ENCODE peak calls at places on chromosomes 13 and 19, in four cellular contexts. One of them, this sample, is unnamed.

GRCh38 chr19:9848761-9849160 is 13.6 kb downstream of the PIN1 start:
- DNase-seq in DND-41: no peak
- DNase-seq in choroid plexus epithelial cell: no peak
- DNase-seq in GM12865: no peak
- DNase-seq in this sample: no peak

GRCh38 chr19:30567535-30568232 is 195.5 kb downstream of the ZNF536 start:
- DNase-seq in DND-41: no peak
- DNase-seq in choroid plexus epithelial cell: no peak
- DNase-seq in GM12865: no peak
- DNase-seq in this sample: no peak

GRCh38 chr19:23415034-23415433 is 19.8 kb upstream of the ZNF91 start:
- DNase-seq in DND-41: no peak
- DNase-seq in choroid plexus epithelial cell: no peak
- DNase-seq in GM12865: no peak
- DNase-seq in this sample: no peak

GRCh38 chr13:41581884-41582547 is 124.7 kb downstream of the RGCC start:
- DNase-seq in DND-41: no peak
- DNase-seq in choroid plexus epithelial cell: peak
- DNase-seq in GM12865: no peak
- DNase-seq in this sample: no peak

GRCh38 chr19:17234911-17235617 is 9.0 kb downstream of the OCEL1 start:
- DNase-seq in DND-41: peak
- DNase-seq in choroid plexus epithelial cell: peak
- DNase-seq in GM12865: peak
- DNase-seq in this sample: peak

GRCh38 chr19:55526216-55527196 is 10.4 kb downstream of the SBK2 start:
- DNase-seq in DND-41: no peak
- DNase-seq in choroid plexus epithelial cell: peak
- DNase-seq in GM12865: no peak
- DNase-seq in this sample: peak

GRCh38 chr19:42926781-42927180 is 9.1 kb upstream of the PSG6 start:
- DNase-seq in DND-41: no peak
- DNase-seq in choroid plexus epithelial cell: no peak
- DNase-seq in GM12865: no peak
- DNase-seq in this sample: no peak

GRCh38 chr19:48461982-48462655 is 6.7 kb downstream of the KCNJ14 start:
- DNase-seq in DND-41: no peak
- DNase-seq in choroid plexus epithelial cell: no peak
- DNase-seq in GM12865: no peak
- DNase-seq in this sample: no peak

GRCh38 chr13:26784704-26785639 is 24.4 kb upstream of the GPR12 start:
- DNase-seq in DND-41: peak
- DNase-seq in choroid plexus epithelial cell: no peak
- DNase-seq in GM12865: peak
- DNase-seq in this sample: no peak

GRCh38 chr13:75857291-75857690 is 221.2 kb downstream of the LMO7 start:
- DNase-seq in DND-41: no peak
- DNase-seq in choroid plexus epithelial cell: no peak
- DNase-seq in GM12865: no peak
- DNase-seq in this sample: no peak

GRCh38 chr19:17303167-17303939 is at the start of gene ABHD8:
- DNase-seq in DND-41: peak
- DNase-seq in choroid plexus epithelial cell: peak
- DNase-seq in GM12865: peak
- DNase-seq in this sample: peak

GRCh38 chr13:91085127-91085526 is 262.4 kb upstream of the MIR17HG start:
- DNase-seq in DND-41: no peak
- DNase-seq in choroid plexus epithelial cell: no peak
- DNase-seq in GM12865: no peak
- DNase-seq in this sample: no peak

GRCh38 chr19:46637224-46637623 is 1.2 kb upstream of the GNG8 start:
- DNase-seq in DND-41: no peak
- DNase-seq in choroid plexus epithelial cell: no peak
- DNase-seq in GM12865: no peak
- DNase-seq in this sample: no peak

GRCh38 chr19:45630463-45630862 is 8.7 kb downstream of the EML2 start:
- DNase-seq in DND-41: no peak
- DNase-seq in choroid plexus epithelial cell: peak
- DNase-seq in GM12865: peak
- DNase-seq in this sample: no peak

GRCh38 chr13:101640797-101641400 is 188.4 kb downstream of the ITGBL1 start:
- DNase-seq in DND-41: no peak
- DNase-seq in choroid plexus epithelial cell: peak
- DNase-seq in GM12865: no peak
- DNase-seq in this sample: no peak

GRCh38 chr13:105817011-105817410 is 718.5 kb downstream of the EFNB2 start:
- DNase-seq in DND-41: no peak
- DNase-seq in choroid plexus epithelial cell: no peak
- DNase-seq in GM12865: no peak
- DNase-seq in this sample: no peak

GRCh38 chr19:31338069-31338767 is 11.0 kb downstream of the TSHZ3 start:
- DNase-seq in DND-41: peak
- DNase-seq in choroid plexus epithelial cell: peak
- DNase-seq in GM12865: no peak
- DNase-seq in this sample: no peak

GRCh38 chr19:1401138-1401888 is at the start of gene GAMT:
- DNase-seq in DND-41: peak
- DNase-seq in choroid plexus epithelial cell: no peak
- DNase-seq in GM12865: peak
- DNase-seq in this sample: no peak

GRCh38 chr13:74246398-74246975 is 112.3 kb upstream of the KLF12 start:
- DNase-seq in DND-41: no peak
- DNase-seq in choroid plexus epithelial cell: peak
- DNase-seq in GM12865: no peak
- DNase-seq in this sample: no peak

GRCh38 chr13:101530293-101530692 is 77.8 kb downstream of the ITGBL1 start:
- DNase-seq in DND-41: no peak
- DNase-seq in choroid plexus epithelial cell: peak
- DNase-seq in GM12865: no peak
- DNase-seq in this sample: no peak

GRCh38 chr19:3357362-3357730 is 9.0 kb upstream of the NFIC start:
- DNase-seq in DND-41: peak
- DNase-seq in choroid plexus epithelial cell: no peak
- DNase-seq in GM12865: peak
- DNase-seq in this sample: no peak

GRCh38 chr19:34254552-34255432 is at the start of gene GARRE1:
- DNase-seq in DND-41: peak
- DNase-seq in choroid plexus epithelial cell: peak
- DNase-seq in GM12865: peak
- DNase-seq in this sample: peak

GRCh38 chr13:44575741-44576395 is at the start of gene TSC22D1:
- DNase-seq in DND-41: peak
- DNase-seq in choroid plexus epithelial cell: peak
- DNase-seq in GM12865: peak
- DNase-seq in this sample: peak

GRCh38 chr13:42071667-42072419 is 23.4 kb downstream of the DGKH start:
- DNase-seq in DND-41: peak
- DNase-seq in choroid plexus epithelial cell: peak
- DNase-seq in GM12865: no peak
- DNase-seq in this sample: no peak

GRCh38 chr13:46894534-46894906 is 2.3 kb downstream of the HTR2A start:
- DNase-seq in DND-41: no peak
- DNase-seq in choroid plexus epithelial cell: no peak
- DNase-seq in GM12865: no peak
- DNase-seq in this sample: no peak

GRCh38 chr19:23547156-23547555 is 139.9 kb downstream of the ZNF675 start:
- DNase-seq in DND-41: no peak
- DNase-seq in choroid plexus epithelial cell: no peak
- DNase-seq in GM12865: no peak
- DNase-seq in this sample: no peak

GRCh38 chr13:38657191-38657590 is 29.7 kb upstream of the FREM2 start:
- DNase-seq in DND-41: no peak
- DNase-seq in choroid plexus epithelial cell: peak
- DNase-seq in GM12865: no peak
- DNase-seq in this sample: no peak

GRCh38 chr13:63351081-63351480 is 1935.4 kb upstream of the PCDH20 start:
- DNase-seq in DND-41: no peak
- DNase-seq in choroid plexus epithelial cell: peak
- DNase-seq in GM12865: no peak
- DNase-seq in this sample: no peak
- TF ChIP-seq CTCF in DND-41: no peak
- TF ChIP-seq CTCF in choroid plexus epithelial cell: no peak
- TF ChIP-seq CTCF in GM12865: no peak
- TF ChIP-seq CTCF in this sample: no peak

DNA sequence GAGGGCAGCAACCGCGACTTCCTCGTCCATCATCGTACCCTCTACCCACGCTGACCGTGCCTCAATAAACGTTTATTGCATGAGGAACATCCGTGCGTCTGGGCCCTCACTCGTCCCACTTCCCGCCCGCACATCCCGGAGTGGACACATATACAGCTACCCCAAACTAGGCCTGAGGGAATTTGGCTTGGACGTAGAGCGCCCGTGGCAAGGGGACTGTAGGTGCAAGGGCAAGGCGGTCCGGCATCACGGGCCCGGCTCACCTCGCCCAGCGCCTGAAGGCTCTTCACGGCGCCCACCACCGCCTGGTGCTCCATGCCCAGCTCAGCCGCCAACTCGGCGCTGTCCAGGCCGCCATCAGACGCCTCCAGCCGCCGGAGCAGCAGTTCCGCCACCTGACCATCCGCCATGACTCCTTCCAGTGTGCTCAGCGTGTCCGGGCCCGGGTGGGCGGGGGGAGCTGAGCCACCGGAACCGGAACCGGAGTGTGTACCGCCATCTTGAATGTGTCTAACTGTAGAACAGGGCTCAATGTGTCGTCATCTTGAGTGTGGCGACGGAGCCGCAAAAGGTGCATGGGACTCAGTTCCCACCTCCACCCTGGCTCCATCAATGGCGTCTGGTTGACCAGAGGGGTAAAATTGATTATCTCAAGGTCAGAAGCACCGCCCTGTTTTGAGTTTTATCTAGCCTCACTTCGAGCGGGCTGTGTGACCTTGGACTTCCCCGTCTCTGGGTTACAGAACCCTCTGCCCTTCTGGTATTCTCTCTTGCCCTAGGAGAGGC is at the start of gene FARSA:
- DNase-seq in DND-41: peak
- DNase-seq in choroid plexus epithelial cell: peak
- DNase-seq in GM12865: peak
- DNase-seq in this sample: peak
- TF ChIP-seq CTCF in DND-41: no peak
- TF ChIP-seq CTCF in choroid plexus epithelial cell: no peak
- TF ChIP-seq CTCF in GM12865: no peak
- TF ChIP-seq CTCF in this sample: no peak

DNA sequence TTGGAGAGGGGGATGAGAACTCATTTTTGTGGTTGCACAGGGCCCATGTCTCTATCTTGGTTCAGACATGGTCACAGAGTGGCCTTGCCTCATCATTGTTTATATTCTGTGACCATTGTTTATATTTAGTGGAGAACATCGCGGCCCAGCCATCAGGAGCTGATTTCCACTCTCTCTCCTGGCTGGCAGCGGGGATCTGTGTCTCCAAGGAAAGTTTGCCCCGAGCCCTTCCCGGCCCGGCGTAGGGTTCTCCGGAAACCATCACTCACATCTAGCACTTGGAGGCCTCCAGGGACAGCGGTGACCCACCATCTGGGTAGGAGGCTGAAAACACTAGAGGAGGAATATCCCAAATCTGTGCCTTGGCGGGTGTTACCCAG is 822 bp upstream of the ZNF358 start:
- DNase-seq in DND-41: no peak
- DNase-seq in choroid plexus epithelial cell: no peak
- DNase-seq in GM12865: no peak
- DNase-seq in this sample: no peak
- TF ChIP-seq CTCF in DND-41: no peak
- TF ChIP-seq CTCF in choroid plexus epithelial cell: no peak
- TF ChIP-seq CTCF in GM12865: no peak
- TF ChIP-seq CTCF in this sample: no peak

GRCh38 chr13:108218044-108218974 is at the start of gene ABHD13:
- DNase-seq in DND-41: peak
- DNase-seq in choroid plexus epithelial cell: peak
- DNase-seq in GM12865: peak
- DNase-seq in this sample: peak
- TF ChIP-seq CTCF in DND-41: peak
- TF ChIP-seq CTCF in choroid plexus epithelial cell: no peak
- TF ChIP-seq CTCF in GM12865: no peak
- TF ChIP-seq CTCF in this sample: no peak

GRCh38 chr19:10968527-10969081 is 7.8 kb downstream of the SMARCA4 start:
- DNase-seq in DND-41: peak
- DNase-seq in choroid plexus epithelial cell: no peak
- DNase-seq in GM12865: peak
- DNase-seq in this sample: no peak
- TF ChIP-seq CTCF in DND-41: no peak
- TF ChIP-seq CTCF in choroid plexus epithelial cell: no peak
- TF ChIP-seq CTCF in GM12865: no peak
- TF ChIP-seq CTCF in this sample: no peak

DNA sequence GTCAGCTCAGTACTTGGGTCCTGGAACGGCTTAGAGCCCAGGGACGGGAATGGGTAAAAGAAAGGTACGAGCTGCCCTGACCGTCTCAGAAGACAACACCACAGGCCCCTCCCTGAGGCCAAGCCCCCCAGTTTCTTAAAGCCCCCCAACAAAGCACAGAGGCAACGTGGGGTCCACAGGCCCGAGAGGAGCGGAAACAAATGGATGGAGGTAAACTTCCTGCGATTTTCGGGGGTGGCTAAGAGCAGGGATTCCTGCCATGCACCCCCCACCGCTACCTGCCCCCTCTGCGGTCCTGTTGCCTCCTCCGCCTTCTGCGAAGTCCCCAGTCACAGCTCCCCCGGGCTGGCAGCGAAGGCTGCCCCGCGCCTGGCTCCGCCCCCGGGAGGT is 48.2 kb downstream of the PTPRS start:
- DNase-seq in DND-41: no peak
- DNase-seq in choroid plexus epithelial cell: no peak
- DNase-seq in GM12865: no peak
- DNase-seq in this sample: no peak
- TF ChIP-seq CTCF in DND-41: no peak
- TF ChIP-seq CTCF in choroid plexus epithelial cell: no peak
- TF ChIP-seq CTCF in GM12865: no peak
- TF ChIP-seq CTCF in this sample: no peak

GRCh38 chr13:30569901-30570576 is 47.7 kb upstream of the USPL1 start:
- DNase-seq in DND-41: no peak
- DNase-seq in choroid plexus epithelial cell: peak
- DNase-seq in GM12865: no peak
- DNase-seq in this sample: no peak

GRCh38 chr13:30577381-30577780 is 40.3 kb upstream of the USPL1 start:
- DNase-seq in DND-41: peak
- DNase-seq in choroid plexus epithelial cell: peak
- DNase-seq in GM12865: peak
- DNase-seq in this sample: no peak

GRCh38 chr13:30567072-30567471 is 50.6 kb upstream of the USPL1 start:
- DNase-seq in DND-41: no peak
- DNase-seq in choroid plexus epithelial cell: no peak
- DNase-seq in GM12865: no peak
- DNase-seq in this sample: no peak

GRCh38 chr13:30576528-30576927 is 41.2 kb upstream of the USPL1 start:
- DNase-seq in DND-41: peak
- DNase-seq in choroid plexus epithelial cell: peak
- DNase-seq in GM12865: no peak
- DNase-seq in this sample: no peak

GRCh38 chr13:30572859-30573275 is 44.9 kb upstream of the USPL1 start:
- DNase-seq in DND-41: peak
- DNase-seq in choroid plexus epithelial cell: peak
- DNase-seq in GM12865: peak
- DNase-seq in this sample: no peak
- TF ChIP-seq CTCF in DND-41: peak
- TF ChIP-seq CTCF in choroid plexus epithelial cell: peak
- TF ChIP-seq CTCF in GM12865: peak
- TF ChIP-seq CTCF in this sample: no peak

This sample was measured in lower lobe of right lung.